ENCODE peak calls at places on chromosomes 4 and X, in four cellular contexts. One of them, this sample, is unnamed.
A peak's percentile ranks its signal among the peaks of the same experiment; 100 is the strongest.

GRCh38 chrX:137363559-137363958 is 202.4 kb upstream of the ZIC3 start:
- DNase-seq in type B pancreatic cell: no peak
- DNase-seq in DMS153: no peak
- DNase-seq in NCI-H345: no peak
- DNase-seq in this sample: no peak

GRCh38 chr4:46648088-46648744 is 258.3 kb upstream of the GABRA2 start:
- DNase-seq in type B pancreatic cell: no peak
- DNase-seq in DMS153: no peak
- DNase-seq in NCI-H345: no peak
- DNase-seq in this sample: no peak

GRCh38 chr4:170157670-170158069 is 67.9 kb upstream of the AADAT start:
- DNase-seq in type B pancreatic cell: no peak
- DNase-seq in DMS153: no peak
- DNase-seq in NCI-H345: no peak
- DNase-seq in this sample: no peak

GRCh38 chrX:21725498-21725897 is 32.4 kb downstream of the SMPX start:
- DNase-seq in type B pancreatic cell: no peak
- DNase-seq in DMS153: peak; percentile 6
- DNase-seq in NCI-H345: no peak
- DNase-seq in this sample: no peak

GRCh38 chrX:23820235-23820782 is 37.3 kb downstream of the SAT1 start:
- DNase-seq in type B pancreatic cell: no peak
- DNase-seq in DMS153: no peak
- DNase-seq in NCI-H345: no peak
- DNase-seq in this sample: no peak

GRCh38 chr4:129545599-129546278 is 449.8 kb downstream of the C4orf33 start:
- DNase-seq in type B pancreatic cell: no peak
- DNase-seq in DMS153: peak; percentile 7
- DNase-seq in NCI-H345: peak; percentile 12
- DNase-seq in this sample: no peak

GRCh38 chr4:5563856-5564255 is 144.5 kb downstream of the EVC2 start:
- DNase-seq in type B pancreatic cell: no peak
- DNase-seq in DMS153: no peak
- DNase-seq in NCI-H345: no peak
- DNase-seq in this sample: peak; percentile 82

GRCh38 chr4:85787133-85787532 is 312.2 kb downstream of the ARHGAP24 start:
- DNase-seq in type B pancreatic cell: no peak
- DNase-seq in DMS153: no peak
- DNase-seq in NCI-H345: no peak
- DNase-seq in this sample: no peak

GRCh38 chr4:176592976-176593375 is 199.7 kb downstream of the VEGFC start:
- DNase-seq in type B pancreatic cell: no peak
- DNase-seq in DMS153: no peak
- DNase-seq in NCI-H345: no peak
- DNase-seq in this sample: no peak

GRCh38 chrX:29662759-29663503 is 552.4 kb upstream of the MAGEB2 start:
- DNase-seq in type B pancreatic cell: no peak
- DNase-seq in DMS153: no peak
- DNase-seq in NCI-H345: no peak
- DNase-seq in this sample: no peak

GRCh38 chrX:108732630-108733321 is 3.6 kb downstream of the IRS4 start:
- DNase-seq in type B pancreatic cell: no peak
- DNase-seq in DMS153: no peak
- DNase-seq in NCI-H345: peak; percentile 2
- DNase-seq in this sample: no peak

GRCh38 chr4:158461336-158461735 is 60.3 kb upstream of the RXFP1 start:
- DNase-seq in type B pancreatic cell: no peak
- DNase-seq in DMS153: no peak
- DNase-seq in NCI-H345: no peak
- DNase-seq in this sample: no peak

GRCh38 chr4:15895517-15895916 is 43.0 kb downstream of the FGFBP1 start:
- DNase-seq in type B pancreatic cell: no peak
- DNase-seq in DMS153: no peak
- DNase-seq in NCI-H345: no peak
- DNase-seq in this sample: no peak

GRCh38 chr4:40349561-40350198 is 14.5 kb downstream of the CHRNA9 start:
- DNase-seq in type B pancreatic cell: no peak
- DNase-seq in DMS153: no peak
- DNase-seq in NCI-H345: no peak
- DNase-seq in this sample: no peak

GRCh38 chr4:130563185-130563890 is 1467.4 kb downstream of the C4orf33 start:
- DNase-seq in type B pancreatic cell: no peak
- DNase-seq in DMS153: no peak
- DNase-seq in NCI-H345: peak; percentile 25
- DNase-seq in this sample: no peak

GRCh38 chrX:65551086-65551485 is 16.5 kb upstream of the LAS1L start:
- DNase-seq in type B pancreatic cell: no peak
- DNase-seq in DMS153: no peak
- DNase-seq in NCI-H345: no peak
- DNase-seq in this sample: no peak

GRCh38 chr4:117835566-117835965 is 198.7 kb upstream of the NDST3 start:
- DNase-seq in type B pancreatic cell: no peak
- DNase-seq in DMS153: no peak
- DNase-seq in NCI-H345: no peak
- DNase-seq in this sample: no peak

GRCh38 chrX:1244164-1245076 is 24.2 kb upstream of the CSF2RA start:
- DNase-seq in type B pancreatic cell: no peak
- DNase-seq in DMS153: no peak
- DNase-seq in NCI-H345: no peak
- DNase-seq in this sample: no peak

GRCh38 chrX:109487640-109488039 is 5.8 kb upstream of the GUCY2F start:
- DNase-seq in type B pancreatic cell: no peak
- DNase-seq in DMS153: no peak
- DNase-seq in NCI-H345: no peak
- DNase-seq in this sample: no peak

GRCh38 chrX:123648028-123648810 is 84.6 kb downstream of the THOC2 start:
- DNase-seq in type B pancreatic cell: no peak
- DNase-seq in DMS153: no peak
- DNase-seq in NCI-H345: peak; percentile 43
- DNase-seq in this sample: no peak

GRCh38 chrX:53186363-53186762 is 38.6 kb downstream of the KDM5C start:
- DNase-seq in type B pancreatic cell: no peak
- DNase-seq in DMS153: no peak
- DNase-seq in NCI-H345: no peak
- DNase-seq in this sample: no peak

GRCh38 chrX:100864967-100865366 is 9.2 kb downstream of the NOX1 start:
- DNase-seq in type B pancreatic cell: no peak
- DNase-seq in DMS153: no peak
- DNase-seq in NCI-H345: no peak
- DNase-seq in this sample: no peak

GRCh38 chr4:172202480-172203076 is 389.4 kb downstream of the GALNTL6 start:
- DNase-seq in type B pancreatic cell: no peak
- DNase-seq in DMS153: peak; percentile 13
- DNase-seq in NCI-H345: peak; percentile 38
- DNase-seq in this sample: no peak

GRCh38 chrX:102712216-102712966 is at the start of gene GPRASP2:
- DNase-seq in type B pancreatic cell: no peak
- DNase-seq in DMS153: no peak
- DNase-seq in NCI-H345: peak; percentile 16
- DNase-seq in this sample: no peak

GRCh38 chr4:41142946-41143720 is 71.2 kb downstream of the APBB2 start:
- DNase-seq in type B pancreatic cell: no peak
- DNase-seq in DMS153: no peak
- DNase-seq in NCI-H345: no peak
- DNase-seq in this sample: no peak

GRCh38 chr4:114311745-114312144 is 286.9 kb upstream of the UGT8 start:
- DNase-seq in type B pancreatic cell: no peak
- DNase-seq in DMS153: no peak
- DNase-seq in NCI-H345: no peak
- DNase-seq in this sample: no peak

GRCh38 chr4:41452484-41453225 is 85.3 kb upstream of the LIMCH1 start:
- DNase-seq in type B pancreatic cell: no peak
- DNase-seq in DMS153: peak; percentile 77
- DNase-seq in NCI-H345: peak; percentile 43
- DNase-seq in this sample: no peak

GRCh38 chr4:82360298-82361177 is 13.3 kb downstream of the HNRNPD start:
- DNase-seq in type B pancreatic cell: no peak
- DNase-seq in DMS153: no peak
- DNase-seq in NCI-H345: no peak
- DNase-seq in this sample: no peak

GRCh38 chr4:38150021-38150671 is 189.9 kb downstream of the PTTG2 start:
- DNase-seq in type B pancreatic cell: no peak
- DNase-seq in DMS153: no peak
- DNase-seq in NCI-H345: no peak
- DNase-seq in this sample: no peak

GRCh38 chr4:15702941-15703403 is at the start of gene BST1:
- DNase-seq in type B pancreatic cell: no peak
- DNase-seq in DMS153: no peak
- DNase-seq in NCI-H345: no peak
- DNase-seq in this sample: peak; percentile 95

GRCh38 chrX:150683536-150684146 is 9.6 kb upstream of the MTMR1 start:
- DNase-seq in type B pancreatic cell: no peak
- DNase-seq in DMS153: no peak
- DNase-seq in NCI-H345: peak; percentile 8
- DNase-seq in this sample: no peak

GRCh38 chr4:87032884-87033533 is 98.2 kb downstream of the AFF1 start:
- DNase-seq in type B pancreatic cell: no peak
- DNase-seq in DMS153: no peak
- DNase-seq in NCI-H345: no peak
- DNase-seq in this sample: peak; percentile 26

GRCh38 chrX:55981603-55982002 is 250.6 kb upstream of the KLF8 start:
- DNase-seq in type B pancreatic cell: no peak
- DNase-seq in DMS153: no peak
- DNase-seq in NCI-H345: no peak
- DNase-seq in this sample: no peak

GRCh38 chrX:1086444-1087409 is 125.7 kb downstream of the CRLF2 start:
- DNase-seq in type B pancreatic cell: no peak
- DNase-seq in DMS153: no peak
- DNase-seq in NCI-H345: no peak
- DNase-seq in this sample: no peak

GRCh38 chr4:53479731-53480525 is 102.5 kb downstream of the FIP1L1 start:
- DNase-seq in type B pancreatic cell: no peak
- DNase-seq in DMS153: no peak
- DNase-seq in NCI-H345: no peak
- DNase-seq in this sample: no peak

GRCh38 chrX:115679460-115679859 is 118.5 kb downstream of the PLS3 start:
- DNase-seq in type B pancreatic cell: no peak
- DNase-seq in DMS153: no peak
- DNase-seq in NCI-H345: peak; percentile 40
- DNase-seq in this sample: no peak

GRCh38 chrX:13868481-13869040 is 51.7 kb upstream of the GPM6B start:
- DNase-seq in type B pancreatic cell: no peak
- DNase-seq in DMS153: no peak
- DNase-seq in NCI-H345: no peak
- DNase-seq in this sample: no peak

GRCh38 chr4:165343353-165344191 is 16.1 kb downstream of the MSMO1 start:
- DNase-seq in type B pancreatic cell: no peak
- DNase-seq in DMS153: peak; percentile 28
- DNase-seq in NCI-H345: peak; percentile 27
- DNase-seq in this sample: no peak

GRCh38 chr4:1053080-1053661 is 41.7 kb downstream of the FGFRL1 start:
- DNase-seq in type B pancreatic cell: no peak
- DNase-seq in DMS153: no peak
- DNase-seq in NCI-H345: peak; percentile 3
- DNase-seq in this sample: no peak